ENCODE peak calls at places on chromosomes 4 and X, in eight cellular contexts. One of them, this sample, is unnamed.
A peak's percentile ranks its signal among the peaks of the same experiment; 100 is the strongest.

GRCh38 chr4:145938618-145939177 is at the start of gene ZNF827:
- DNase-seq in brain microvascular endothelial cell: peak; percentile 78
- DNase-seq in K562: no peak
- DNase-seq in lower lobe of right lung: peak; percentile 66
- DNase-seq in CD8-positive, alpha-beta memory T cell: peak; percentile 85
- DNase-seq in right cardiac atrium: peak; percentile 83
- DNase-seq in tibial nerve: peak; percentile 43
- DNase-seq in suprapubic skin: peak; percentile 67
- DNase-seq in this sample: peak; percentile 64

GRCh38 chr4:118941799-118942198 is 53.1 kb downstream of the SYNPO2 start:
- DNase-seq in brain microvascular endothelial cell: no peak
- DNase-seq in K562: no peak
- DNase-seq in lower lobe of right lung: no peak
- DNase-seq in CD8-positive, alpha-beta memory T cell: no peak
- DNase-seq in right cardiac atrium: no peak
- DNase-seq in tibial nerve: no peak
- DNase-seq in suprapubic skin: no peak
- DNase-seq in this sample: no peak

GRCh38 chr4:87076690-87077358 is 142.0 kb downstream of the AFF1 start:
- DNase-seq in brain microvascular endothelial cell: no peak
- DNase-seq in K562: no peak
- DNase-seq in lower lobe of right lung: no peak
- DNase-seq in CD8-positive, alpha-beta memory T cell: no peak
- DNase-seq in right cardiac atrium: no peak
- DNase-seq in tibial nerve: no peak
- DNase-seq in suprapubic skin: no peak
- DNase-seq in this sample: no peak

GRCh38 chr4:84503495-84504437 is 4.7 kb upstream of the NKX6-1 start:
- DNase-seq in brain microvascular endothelial cell: peak; percentile 68
- DNase-seq in K562: peak; percentile 68
- DNase-seq in lower lobe of right lung: no peak
- DNase-seq in CD8-positive, alpha-beta memory T cell: no peak
- DNase-seq in right cardiac atrium: no peak
- DNase-seq in tibial nerve: peak; percentile 36
- DNase-seq in suprapubic skin: no peak
- DNase-seq in this sample: no peak

GRCh38 chrX:151031365-151031975 is 48.3 kb downstream of the HMGB3 start:
- DNase-seq in brain microvascular endothelial cell: no peak
- DNase-seq in K562: no peak
- DNase-seq in lower lobe of right lung: no peak
- DNase-seq in CD8-positive, alpha-beta memory T cell: no peak
- DNase-seq in right cardiac atrium: no peak
- DNase-seq in tibial nerve: no peak
- DNase-seq in suprapubic skin: no peak
- DNase-seq in this sample: no peak

GRCh38 chrX:15170927-15171326 is 99.0 kb downstream of the ASB9 start:
- DNase-seq in brain microvascular endothelial cell: no peak
- DNase-seq in K562: no peak
- DNase-seq in lower lobe of right lung: no peak
- DNase-seq in CD8-positive, alpha-beta memory T cell: no peak
- DNase-seq in right cardiac atrium: no peak
- DNase-seq in tibial nerve: no peak
- DNase-seq in suprapubic skin: no peak
- DNase-seq in this sample: no peak

GRCh38 chr4:181618038-181618618 is 625.1 kb upstream of the TENM3 start:
- DNase-seq in brain microvascular endothelial cell: no peak
- DNase-seq in K562: no peak
- DNase-seq in lower lobe of right lung: no peak
- DNase-seq in CD8-positive, alpha-beta memory T cell: no peak
- DNase-seq in right cardiac atrium: no peak
- DNase-seq in tibial nerve: no peak
- DNase-seq in suprapubic skin: no peak
- DNase-seq in this sample: no peak

GRCh38 chr4:84927428-84927827 is 39.1 kb downstream of the WDFY3 start:
- DNase-seq in brain microvascular endothelial cell: no peak
- DNase-seq in K562: no peak
- DNase-seq in lower lobe of right lung: no peak
- DNase-seq in CD8-positive, alpha-beta memory T cell: no peak
- DNase-seq in right cardiac atrium: no peak
- DNase-seq in tibial nerve: no peak
- DNase-seq in suprapubic skin: no peak
- DNase-seq in this sample: no peak

GRCh38 chrX:103607385-103608304 is at the start of gene TCEAL3:
- DNase-seq in brain microvascular endothelial cell: no peak
- DNase-seq in K562: no peak
- DNase-seq in lower lobe of right lung: peak; percentile 74
- DNase-seq in CD8-positive, alpha-beta memory T cell: peak; percentile 72
- DNase-seq in right cardiac atrium: peak; percentile 86
- DNase-seq in tibial nerve: peak; percentile 31
- DNase-seq in suprapubic skin: peak; percentile 70
- DNase-seq in this sample: peak; percentile 59

GRCh38 chr4:121952290-121952689 is 430 bp upstream of the TRPC3 start:
- DNase-seq in brain microvascular endothelial cell: no peak
- DNase-seq in K562: no peak
- DNase-seq in lower lobe of right lung: no peak
- DNase-seq in CD8-positive, alpha-beta memory T cell: no peak
- DNase-seq in right cardiac atrium: no peak
- DNase-seq in tibial nerve: no peak
- DNase-seq in suprapubic skin: no peak
- DNase-seq in this sample: no peak

GRCh38 chr4:94475794-94476193 is 24.1 kb downstream of the PDLIM5 start:
- DNase-seq in brain microvascular endothelial cell: no peak
- DNase-seq in K562: no peak
- DNase-seq in lower lobe of right lung: no peak
- DNase-seq in CD8-positive, alpha-beta memory T cell: no peak
- DNase-seq in right cardiac atrium: no peak
- DNase-seq in tibial nerve: no peak
- DNase-seq in suprapubic skin: no peak
- DNase-seq in this sample: no peak

GRCh38 chr4:94468093-94468492 is 16.4 kb downstream of the PDLIM5 start:
- DNase-seq in brain microvascular endothelial cell: no peak
- DNase-seq in K562: no peak
- DNase-seq in lower lobe of right lung: no peak
- DNase-seq in CD8-positive, alpha-beta memory T cell: no peak
- DNase-seq in right cardiac atrium: no peak
- DNase-seq in tibial nerve: no peak
- DNase-seq in suprapubic skin: no peak
- DNase-seq in this sample: no peak

GRCh38 chr4:94466923-94467322 is 15.2 kb downstream of the PDLIM5 start:
- DNase-seq in brain microvascular endothelial cell: no peak
- DNase-seq in K562: no peak
- DNase-seq in lower lobe of right lung: no peak
- DNase-seq in CD8-positive, alpha-beta memory T cell: no peak
- DNase-seq in right cardiac atrium: no peak
- DNase-seq in tibial nerve: no peak
- DNase-seq in suprapubic skin: no peak
- DNase-seq in this sample: no peak

GRCh38 chr4:94469221-94469784 is 17.6 kb downstream of the PDLIM5 start:
- DNase-seq in brain microvascular endothelial cell: no peak
- DNase-seq in K562: no peak
- DNase-seq in lower lobe of right lung: no peak
- DNase-seq in CD8-positive, alpha-beta memory T cell: no peak
- DNase-seq in right cardiac atrium: no peak
- DNase-seq in tibial nerve: no peak
- DNase-seq in suprapubic skin: no peak
- DNase-seq in this sample: no peak

DNA sequence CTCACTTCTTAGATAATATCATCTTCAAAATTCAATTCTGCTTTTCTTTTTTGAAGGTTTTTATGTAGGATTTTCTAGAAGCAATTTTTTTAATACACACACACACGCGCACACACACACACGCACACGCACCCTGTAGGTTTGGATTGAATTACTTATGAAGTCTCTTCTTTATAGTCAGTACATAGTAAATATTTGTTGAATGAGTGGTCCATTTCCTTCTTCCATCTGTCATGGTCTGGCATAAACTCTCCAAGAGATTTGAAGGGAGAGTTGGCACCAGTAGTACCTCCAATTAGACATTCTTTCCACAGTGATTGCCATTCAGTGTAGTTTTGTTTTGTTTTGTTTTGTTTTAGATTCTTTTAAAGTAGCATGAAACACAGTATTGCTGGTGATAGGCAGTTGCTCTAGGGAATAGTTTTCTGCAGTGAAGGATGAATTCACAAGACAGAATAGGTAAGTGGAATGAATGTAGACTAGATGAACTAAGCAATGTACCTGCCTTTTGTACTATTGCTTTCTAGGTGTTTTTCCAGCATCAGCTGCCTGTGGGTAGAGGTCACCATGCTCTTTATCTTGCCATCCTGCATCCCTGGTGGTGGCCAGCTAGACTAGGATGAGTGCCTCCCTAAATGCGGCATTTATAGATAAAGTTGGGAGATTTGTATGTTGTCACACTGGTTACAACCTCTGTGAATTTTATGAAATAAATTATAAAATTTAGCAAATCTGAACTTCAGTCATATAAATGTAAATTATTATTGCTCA is 20.5 kb downstream of the PDLIM5 start:
- DNase-seq in brain microvascular endothelial cell: no peak
- DNase-seq in K562: no peak
- DNase-seq in lower lobe of right lung: no peak
- DNase-seq in CD8-positive, alpha-beta memory T cell: no peak
- DNase-seq in right cardiac atrium: no peak
- DNase-seq in tibial nerve: no peak
- DNase-seq in suprapubic skin: no peak
- DNase-seq in this sample: no peak
- H3K27ac ChIP-seq in brain microvascular endothelial cell: no peak overlapping the region
- H3K27ac ChIP-seq in K562: peak overlapping the region; percentile 20
- H3K27ac ChIP-seq in lower lobe of right lung: no peak overlapping the region
- H3K27ac ChIP-seq in CD8-positive, alpha-beta memory T cell: no peak overlapping the region
- H3K27ac ChIP-seq in right cardiac atrium: peak overlapping the region; percentile 52
- H3K27ac ChIP-seq in tibial nerve: no peak overlapping the region
- H3K27ac ChIP-seq in suprapubic skin: no peak overlapping the region
- H3K27ac ChIP-seq in this sample: peak overlapping the region; percentile 3

DNA sequence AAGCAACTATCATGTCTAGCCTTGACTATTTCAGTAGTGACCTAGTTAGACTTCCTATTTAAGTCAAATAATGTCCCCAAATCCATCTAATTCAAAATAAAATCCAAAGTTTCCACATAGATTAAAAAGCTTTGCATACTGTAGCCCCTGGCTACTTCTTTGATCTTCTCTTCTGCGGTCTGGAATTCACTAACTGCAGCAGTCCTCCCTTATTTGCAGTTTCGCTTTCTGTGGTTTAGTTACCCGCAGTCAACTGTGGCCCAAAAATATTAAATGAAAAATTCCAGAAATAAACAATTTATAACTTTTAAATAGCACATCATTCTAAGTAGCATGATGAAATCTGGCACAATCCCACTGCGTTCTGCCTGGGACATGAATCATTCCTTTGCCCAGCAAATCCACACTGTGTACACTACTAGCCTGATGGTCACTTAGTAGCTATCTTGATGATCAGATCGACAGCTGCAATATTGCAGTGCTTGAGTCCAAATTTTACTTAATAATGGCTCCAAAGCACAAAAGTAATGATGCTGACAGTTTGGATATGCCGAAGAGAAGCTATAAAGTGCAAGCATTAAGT is 86.7 kb upstream of the NPNT start:
- DNase-seq in brain microvascular endothelial cell: peak; percentile 84
- DNase-seq in K562: peak; percentile 4
- DNase-seq in lower lobe of right lung: no peak
- DNase-seq in CD8-positive, alpha-beta memory T cell: no peak
- DNase-seq in right cardiac atrium: no peak
- DNase-seq in tibial nerve: no peak
- DNase-seq in suprapubic skin: no peak
- DNase-seq in this sample: peak; percentile 23
- H3K27ac ChIP-seq in brain microvascular endothelial cell: peak overlapping the region; percentile 65
- H3K27ac ChIP-seq in K562: no peak overlapping the region
- H3K27ac ChIP-seq in lower lobe of right lung: peak overlapping the region; percentile 42
- H3K27ac ChIP-seq in CD8-positive, alpha-beta memory T cell: no peak overlapping the region
- H3K27ac ChIP-seq in right cardiac atrium: no peak overlapping the region
- H3K27ac ChIP-seq in tibial nerve: no peak overlapping the region
- H3K27ac ChIP-seq in suprapubic skin: no peak overlapping the region
- H3K27ac ChIP-seq in this sample: peak overlapping the region; percentile 51

GRCh38 chr4:114349543-114350175 is 248.9 kb upstream of the UGT8 start:
- DNase-seq in brain microvascular endothelial cell: no peak
- DNase-seq in K562: no peak
- DNase-seq in lower lobe of right lung: no peak
- DNase-seq in CD8-positive, alpha-beta memory T cell: no peak
- DNase-seq in right cardiac atrium: no peak
- DNase-seq in tibial nerve: no peak
- DNase-seq in suprapubic skin: no peak
- DNase-seq in this sample: no peak
- H3K27ac ChIP-seq in brain microvascular endothelial cell: no peak overlapping the region
- H3K27ac ChIP-seq in K562: no peak overlapping the region
- H3K27ac ChIP-seq in lower lobe of right lung: no peak overlapping the region
- H3K27ac ChIP-seq in CD8-positive, alpha-beta memory T cell: no peak overlapping the region
- H3K27ac ChIP-seq in right cardiac atrium: no peak overlapping the region
- H3K27ac ChIP-seq in tibial nerve: no peak overlapping the region
- H3K27ac ChIP-seq in suprapubic skin: no peak overlapping the region
- H3K27ac ChIP-seq in this sample: no peak overlapping the region

GRCh38 chr4:74451214-74451661 is 6.3 kb downstream of the AREG start:
- DNase-seq in brain microvascular endothelial cell: peak; percentile 67
- DNase-seq in K562: peak; percentile 82
- DNase-seq in lower lobe of right lung: no peak
- DNase-seq in CD8-positive, alpha-beta memory T cell: no peak
- DNase-seq in right cardiac atrium: no peak
- DNase-seq in tibial nerve: no peak
- DNase-seq in suprapubic skin: no peak
- DNase-seq in this sample: no peak
- H3K27ac ChIP-seq in brain microvascular endothelial cell: peak overlapping the region; percentile 77
- H3K27ac ChIP-seq in K562: peak overlapping the region; percentile 78
- H3K27ac ChIP-seq in lower lobe of right lung: no peak overlapping the region
- H3K27ac ChIP-seq in CD8-positive, alpha-beta memory T cell: no peak overlapping the region
- H3K27ac ChIP-seq in right cardiac atrium: no peak overlapping the region
- H3K27ac ChIP-seq in tibial nerve: no peak overlapping the region
- H3K27ac ChIP-seq in suprapubic skin: no peak overlapping the region
- H3K27ac ChIP-seq in this sample: no peak overlapping the region

This sample was measured in adrenal gland.